ENCODE peak calls at places on chromosome 19, in five cellular contexts. U is heart right ventricle, P is choroid plexus epithelial cell, G is endodermal cell, V is colonic mucosa. Z is an unnamed sample.

GRCh38 chr19:50008532-50008931 is 16.6 kb downstream of the VRK3 start:
- DNase-seq in P (peak), G (peak), U (no peak), V (no peak), Z (peak)

GRCh38 chr19:3073159-3073563 is 10.9 kb upstream of the TLE5 start:
- DNase-seq in P (peak), G (no peak), V (peak), U (no peak), Z (no peak)

GRCh38 chr19:55080121-55080914 is 4.6 kb downstream of the EPS8L1 start:
- DNase-seq in V (peak), P (peak), U (peak), G (peak), Z (peak)

GRCh38 chr19:28582807-28583206 is 630.1 kb downstream of the UQCRFS1 start:
- DNase-seq in G (peak), P (peak), U (no peak), V (no peak), Z (no peak)

GRCh38 chr19:7722231-7722651 is 9.7 kb downstream of the CLEC4G start:
- DNase-seq in U (no peak), V (no peak), P (no peak), G (no peak), Z (no peak)

GRCh38 chr19:41302624-41303351 is 7.2 kb upstream of the CCDC97 start:
- DNase-seq in G (no peak), U (no peak), V (no peak), P (no peak), Z (no peak)

GRCh38 chr19:35782589-35782988 is 7.2 kb downstream of the ARHGAP33 start:
- DNase-seq in P (no peak), G (no peak), V (no peak), U (no peak), Z (peak)

GRCh38 chr19:44661205-44661604 is 10.1 kb upstream of the CEACAM19 start:
- DNase-seq in P (no peak), V (no peak), U (no peak), G (no peak), Z (no peak)

GRCh38 chr19:57171551-57172081 is 4.3 kb upstream of the DUXA start:
- DNase-seq in P (peak), V (peak), U (peak), G (peak), Z (no peak)

GRCh38 chr19:27974082-27974513 is 1238.9 kb downstream of the UQCRFS1 start:
- DNase-seq in U (no peak), V (peak), P (peak), G (peak), Z (no peak)

GRCh38 chr19:44867578-44867977 is 21.5 kb downstream of the NECTIN2 start:
- DNase-seq in V (no peak), G (no peak), U (no peak), P (no peak), Z (no peak)

GRCh38 chr19:13981021-13981420 is 25.1 kb downstream of the RFX1 start:
- DNase-seq in V (no peak), G (no peak), P (no peak), U (no peak), Z (no peak)

GRCh38 chr19:29696045-29696682 is 18.9 kb downstream of the C19orf12 start:
- DNase-seq in V (no peak), P (no peak), G (no peak), U (no peak), Z (no peak)

GRCh38 chr19:16561382-16561781 is 10.8 kb downstream of the SLC35E1 start:
- DNase-seq in G (no peak), U (no peak), P (no peak), V (no peak), Z (no peak)

GRCh38 chr19:41398603-41399002 is 985 bp downstream of the BCKDHA start:
- DNase-seq in P (no peak), V (no peak), G (no peak), U (no peak), Z (no peak)

GRCh38 chr19:39003188-39003587 is 27.6 kb upstream of the FBXO17 start:
- DNase-seq in U (no peak), G (no peak), V (no peak), P (no peak), Z (no peak)

GRCh38 chr19:4115818-4116385 is 8.0 kb downstream of the MAP2K2 start:
- DNase-seq in U (no peak), G (no peak), P (no peak), V (no peak), Z (no peak)

GRCh38 chr19:38061294-38061693 is 154.3 kb downstream of the SIPA1L3 start:
- DNase-seq in P (peak), U (no peak), G (no peak), V (no peak), Z (peak)

GRCh38 chr19:35671818-35672217 is 5.5 kb downstream of the UPK1A start:
- DNase-seq in V (no peak), U (no peak), G (no peak), P (peak), Z (no peak)

GRCh38 chr19:55550321-55550650 is 4.9 kb upstream of the SBK3 start:
- DNase-seq in U (no peak), G (no peak), P (peak), V (no peak), Z (no peak)

GRCh38 chr19:47661161-47661560 is 52.1 kb upstream of the EHD2 start:
- DNase-seq in V (no peak), U (no peak), P (no peak), G (no peak), Z (no peak)

GRCh38 chr19:11152318-11153062 is 3.1 kb downstream of the SPC24 start:
- DNase-seq in U (peak), G (no peak), P (peak), V (peak), Z (no peak)

GRCh38 chr19:55638864-55639359 is 1.9 kb upstream of the ZNF580 start:
- DNase-seq in U (no peak), G (peak), P (peak), V (no peak), Z (peak)

GRCh38 chr19:979318-979741 is 4.8 kb upstream of the WDR18 start:
- DNase-seq in G (no peak), P (no peak), V (no peak), U (no peak), Z (peak)

GRCh38 chr19:51751655-51752054 is at the start of gene FPR1:
- DNase-seq in P (peak), V (no peak), U (no peak), G (no peak), Z (no peak)

GRCh38 chr19:49567722-49568454 is 12.5 kb downstream of the NOSIP start:
- DNase-seq in U (no peak), P (peak), V (peak), G (no peak), Z (no peak)

GRCh38 chr19:48183356-48183755 is 12.9 kb downstream of the ZSWIM9 start:
- DNase-seq in U (no peak), G (no peak), P (no peak), V (no peak), Z (no peak)

GRCh38 chr19:1181606-1182005 is 7.5 kb upstream of the SBNO2 start:
- DNase-seq in U (no peak), V (peak), G (peak), P (no peak), Z (peak)

GRCh38 chr19:5308471-5309437 is 31.9 kb downstream of the PTPRS start:
- DNase-seq in V (peak), P (peak), G (no peak), U (peak), Z (peak)

GRCh38 chr19:45306040-45306439 is 16.6 kb downstream of the CKM start:
- DNase-seq in V (no peak), G (no peak), P (no peak), U (no peak), Z (no peak)

GRCh38 chr19:43723588-43723987 is 7.7 kb downstream of the IRGC start:
- DNase-seq in V (no peak), U (no peak), G (no peak), P (no peak), Z (no peak)

GRCh38 chr19:40716031-40716654 is 543 bp downstream of the COQ8B start:
- DNase-seq in U (no peak), G (peak), P (peak), V (no peak), Z (no peak)

GRCh38 chr19:23972161-23972560 is 57.5 kb downstream of the ZNF726 start:
- DNase-seq in G (no peak), P (no peak), U (no peak), V (no peak), Z (peak)

GRCh38 chr19:48964205-48965032 is 690 bp upstream of the FTL start:
- DNase-seq in V (peak), U (no peak), G (no peak), P (peak), Z (no peak)

GRCh38 chr19:44512326-44513298 is 12.3 kb upstream of the ZNF180 start:
- DNase-seq in P (peak), V (peak), U (no peak), G (peak), Z (no peak)

GRCh38 chr19:48822514-48822913 is 11.7 kb upstream of the BCAT2 start:
- DNase-seq in P (no peak), G (no peak), U (no peak), V (no peak), Z (no peak)

GRCh38 chr19:29119582-29119981 is 93.4 kb downstream of the UQCRFS1 start:
- DNase-seq in P (no peak), U (no peak), V (no peak), G (peak), Z (no peak)

GRCh38 chr19:51164215-51164614 is 22.1 kb downstream of the SIGLEC7 start:
- DNase-seq in V (no peak), P (no peak), G (no peak), U (no peak), Z (no peak)

GRCh38 chr19:12828494-12828893 is 5.9 kb downstream of the RTBDN start:
- DNase-seq in V (peak), P (no peak), G (peak), U (no peak), Z (no peak)

GRCh38 chr19:12821761-12822160 is 12.6 kb downstream of the RTBDN start:
- DNase-seq in P (no peak), U (no peak), V (no peak), G (no peak), Z (no peak)

GRCh38 chr19:12825259-12826131 is 8.9 kb downstream of the RTBDN start:
- DNase-seq in G (peak), V (no peak), P (no peak), U (no peak), Z (no peak)
- TF ChIP-seq CTCF in G (peak), V (no peak), P (peak), U (peak), Z (no peak)

GRCh38 chr19:46448601-46449000 is 19.9 kb upstream of the PNMA8C start:
- DNase-seq in G (no peak), U (no peak), V (no peak), P (no peak), Z (no peak)

GRCh38 chr19:46447824-46448223 is 19.1 kb upstream of the PNMA8C start:
- DNase-seq in G (no peak), U (peak), P (no peak), V (no peak), Z (no peak)

GRCh38 chr19:46453661-46454060 is 17.7 kb downstream of the PNMA8A start:
- DNase-seq in P (no peak), U (no peak), G (no peak), V (no peak), Z (no peak)

GRCh38 chr19:46454244-46454643 is 17.1 kb downstream of the PNMA8A start:
- DNase-seq in U (no peak), P (no peak), G (no peak), V (no peak), Z (no peak)

DNA sequence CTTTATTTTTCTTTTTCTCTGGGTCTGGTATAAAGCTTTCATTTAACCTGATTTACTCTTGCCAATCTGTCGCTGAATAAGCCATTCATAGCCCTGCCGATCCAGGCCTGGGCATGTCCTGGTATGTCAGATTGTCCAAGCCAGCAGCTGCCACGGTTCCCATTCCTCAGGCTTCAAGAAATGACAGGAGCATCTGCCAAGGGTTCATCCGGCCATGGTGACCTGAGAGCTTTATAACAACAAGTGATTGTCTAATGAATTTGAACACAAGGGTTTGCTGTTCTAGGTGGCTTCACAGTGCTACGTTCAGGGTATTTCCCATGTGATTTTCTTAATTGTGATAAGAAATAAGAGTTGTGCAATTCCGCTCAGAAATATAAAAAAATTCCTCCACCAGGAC is 20.0 kb downstream of the PNMA8A start:
- DNase-seq in U (no peak), P (no peak), G (no peak), V (no peak), Z (no peak)
- H3K4me3 ChIP-seq in U (no peak), P (no peak), G (no peak), V (no peak), Z (no peak)

GRCh38 chr19:34237939-34238338 is 16.4 kb upstream of the GARRE1 start:
- DNase-seq in P (no peak), U (no peak), G (no peak), V (no peak), Z (no peak)

GRCh38 chr19:34243876-34244578 is 10.3 kb upstream of the GARRE1 start:
- DNase-seq in V (no peak), P (no peak), G (no peak), U (no peak), Z (no peak)

GRCh38 chr19:34237283-34237682 is 17.1 kb upstream of the GARRE1 start:
- DNase-seq in G (no peak), P (no peak), U (no peak), V (no peak), Z (no peak)

GRCh38 chr19:34244611-34245299 is 9.6 kb upstream of the GARRE1 start:
- DNase-seq in G (no peak), V (no peak), U (no peak), P (peak), Z (no peak)

DNA sequence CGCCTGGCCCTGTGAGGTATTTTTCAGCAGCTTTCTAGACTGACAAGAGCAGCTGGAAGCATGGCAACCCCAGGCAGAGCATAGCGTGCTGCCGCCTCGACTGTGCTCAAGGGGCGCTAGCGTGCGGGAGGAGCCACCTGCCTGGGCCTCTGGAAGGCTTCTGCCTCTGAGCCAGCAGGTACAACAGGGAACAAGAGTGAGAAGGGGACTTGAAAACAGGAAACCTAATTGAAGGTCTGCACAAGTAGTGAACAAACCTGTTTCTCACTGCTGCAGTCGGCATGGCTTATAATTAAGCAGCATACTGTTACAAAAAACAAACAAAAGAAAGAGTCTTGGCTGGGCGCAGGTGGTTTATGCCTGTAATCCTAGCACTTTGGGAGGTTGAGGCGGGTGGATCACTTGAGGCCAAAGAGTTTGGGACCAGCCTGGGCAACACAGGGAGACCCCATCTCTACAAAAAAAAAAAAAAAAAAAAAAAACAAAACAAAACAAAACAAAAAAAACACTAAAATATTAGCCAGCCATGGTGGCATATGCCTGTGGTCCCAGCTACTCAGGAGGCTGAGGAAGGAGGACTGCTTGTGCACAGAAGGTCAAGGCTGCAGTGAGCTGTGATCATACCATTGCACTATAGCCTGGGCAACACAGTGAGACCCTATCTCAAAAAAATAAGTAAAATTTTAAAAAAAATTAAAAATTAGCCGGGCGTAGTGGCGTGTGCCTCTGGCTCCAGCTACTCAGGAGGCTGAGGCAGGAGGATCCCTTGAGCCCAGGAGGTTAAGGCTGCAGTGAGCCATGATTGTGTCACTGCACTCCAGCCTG is 12.6 kb upstream of the GARRE1 start:
- DNase-seq in U (no peak), V (peak), P (peak), G (peak), Z (no peak)
- TF ChIP-seq CTCF in U (no peak), V (peak), P (peak), G (peak), Z (no peak)

GRCh38 chr19:18109363-18109730 is 11.8 kb downstream of the MAST3 start:
- DNase-seq in P (no peak), U (no peak), V (peak), G (no peak), Z (no peak)

GRCh38 chr19:18107235-18108083 is 9.9 kb downstream of the MAST3 start:
- DNase-seq in G (no peak), V (no peak), P (no peak), U (no peak), Z (no peak)

GRCh38 chr19:18110833-18111232 is 13.3 kb downstream of the MAST3 start:
- DNase-seq in G (no peak), U (no peak), P (no peak), V (peak), Z (peak)

GRCh38 chr19:18109731-18110671 is 12.4 kb downstream of the MAST3 start:
- DNase-seq in V (peak), P (no peak), G (peak), U (no peak), Z (peak)

DNA sequence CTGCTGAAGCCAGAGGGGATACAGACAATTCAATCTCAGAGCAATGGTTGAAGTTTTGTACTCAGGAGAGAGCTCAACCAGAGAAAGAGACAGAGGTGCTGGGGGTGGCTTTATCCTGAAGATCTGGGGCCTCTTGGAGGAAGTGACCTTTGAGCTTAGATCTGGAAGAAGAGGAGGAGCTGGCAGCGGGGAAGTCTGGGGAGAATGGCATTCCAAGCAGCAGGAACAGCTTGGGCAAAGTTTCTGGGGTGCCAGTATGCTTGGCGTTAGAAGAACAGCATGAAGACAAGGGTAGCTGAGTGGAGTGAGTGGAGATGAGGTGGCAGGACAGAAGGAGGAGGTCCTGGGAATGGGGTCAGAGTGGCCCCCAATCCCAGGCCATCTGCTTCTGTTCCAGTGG is 11.3 kb downstream of the MAST3 start:
- DNase-seq in G (no peak), V (peak), U (no peak), P (no peak), Z (no peak)
- H3K4me3 ChIP-seq in G (no peak), V (no peak), U (no peak), P (no peak), Z (no peak)

DNA sequence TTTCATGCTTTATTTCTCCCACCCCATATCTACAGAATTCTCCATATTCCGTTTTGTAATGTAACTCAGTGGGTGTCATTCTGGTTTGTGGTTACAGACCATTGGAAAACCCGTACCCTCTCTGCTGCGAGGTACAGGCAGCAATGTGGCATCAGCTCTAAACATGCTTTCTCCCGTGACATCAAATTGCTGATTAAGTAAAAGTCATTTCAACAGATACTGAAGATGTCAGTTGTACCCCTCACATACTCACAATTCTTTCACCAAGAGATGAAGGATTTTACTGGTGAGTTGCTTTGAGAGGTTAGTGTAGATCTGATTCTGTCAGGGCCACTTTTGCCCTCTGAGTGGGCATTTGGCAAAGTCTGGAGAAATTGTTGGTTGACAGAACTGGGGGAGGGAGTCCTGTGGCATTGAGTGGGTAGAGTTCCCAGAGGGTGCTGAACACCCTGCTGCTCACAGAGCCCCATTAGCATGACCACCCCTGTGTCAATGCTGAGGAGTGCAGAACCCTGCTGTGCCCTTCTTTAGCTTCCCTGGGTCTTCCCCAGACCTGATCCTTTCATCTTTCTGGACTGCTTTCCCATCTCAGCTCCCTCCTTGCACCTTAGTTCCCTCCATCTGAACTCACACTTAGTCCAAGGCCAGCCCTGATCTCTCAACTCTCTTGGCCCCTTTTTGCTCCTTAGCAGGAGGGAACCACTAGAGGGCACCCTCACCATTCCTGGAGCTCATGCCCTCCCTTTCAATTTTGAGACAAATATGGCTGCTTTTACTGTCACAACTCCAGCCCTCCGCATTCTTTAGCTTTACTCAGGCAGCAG is 39.9 kb upstream of the CEACAM8 start:
- DNase-seq in V (no peak), U (no peak), G (peak), P (peak), Z (no peak)
- TF ChIP-seq CTCF in V (peak), U (peak), G (peak), P (peak), Z (peak)

Z was measured in left lung.